ENCODE peak calls at places on chromosome 21, in ten cellular contexts. F, H, Y, S, N, I, C, W, O and G are unnamed samples.

GRCh38 chr21:45843426-45843825 is 138.1 kb upstream of the COL6A1 start:
- DNase-seq in H (no peak), F (no peak), S (no peak), C (no peak), W (no peak), Y (no peak), N (no peak), I (no peak), O (no peak), G (no peak)

GRCh38 chr21:41526478-41527087 is 18.6 kb upstream of the TMPRSS2 start:
- DNase-seq in O (peak; percentile 75), H (no peak), F (no peak), C (no peak), Y (no peak), I (no peak), N (no peak), S (no peak), W (no peak), G (no peak)

GRCh38 chr21:44431300-44431699 is 24.0 kb upstream of the LRRC3 start:
- DNase-seq in S (no peak), W (no peak), O (no peak), F (no peak), I (no peak), H (no peak), Y (no peak), C (no peak), N (no peak), G (no peak)

GRCh38 chr21:42403611-42404231 is at the start of gene UBASH3A:
- DNase-seq in N (no peak), W (no peak), O (no peak), C (no peak), Y (no peak), S (no peak), H (no peak), I (no peak), F (no peak), G (no peak)

GRCh38 chr21:44931137-44931500 is 8.7 kb upstream of the SLX9 start:
- DNase-seq in W (no peak), N (no peak), I (peak; percentile 57), Y (peak; percentile 86), F (no peak), H (no peak), C (no peak), O (no peak), S (no peak), G (no peak)

GRCh38 chr21:9737871-9738520 is 783.4 kb upstream of the TPTE start:
- DNase-seq in H (no peak), Y (no peak), S (no peak), F (no peak), I (no peak), C (no peak), O (no peak), W (no peak), N (no peak), G (no peak)

GRCh38 chr21:31299291-31300147 is 44.5 kb downstream of the TIAM1 start:
- DNase-seq in F (no peak), W (no peak), H (no peak), N (peak; percentile 54), O (no peak), C (no peak), S (no peak), I (no peak), Y (peak; percentile 20), G (no peak)

GRCh38 chr21:18840239-18840638 is 436.7 kb upstream of the TMPRSS15 start:
- DNase-seq in Y (peak; percentile 19), O (no peak), I (peak; percentile 76), F (no peak), H (no peak), C (no peak), W (no peak), S (no peak), N (no peak), G (peak; percentile 0)

GRCh38 chr21:34364921-34365320 is 1.1 kb downstream of the KCNE2 start:
- DNase-seq in Y (no peak), W (no peak), I (no peak), S (no peak), F (no peak), C (no peak), O (no peak), H (no peak), N (no peak), G (no peak)

GRCh38 chr21:38869946-38870345 is 64.2 kb downstream of the ETS2 start:
- DNase-seq in Y (no peak), W (no peak), N (no peak), S (no peak), C (no peak), I (no peak), F (no peak), H (no peak), O (no peak), G (no peak)

GRCh38 chr21:23127973-23128372 is 2129.8 kb downstream of the NCAM2 start:
- DNase-seq in Y (no peak), C (no peak), O (no peak), I (peak; percentile 66), F (no peak), W (no peak), S (no peak), N (no peak), H (no peak), G (no peak)

GRCh38 chr21:46046471-46046870 is 51.4 kb upstream of the COL6A2 start:
- DNase-seq in H (no peak), N (no peak), S (no peak), C (no peak), F (no peak), I (no peak), O (no peak), W (no peak), Y (no peak), G (no peak)

GRCh38 chr21:44513389-44514217 is 26.4 kb downstream of the KRTAP10-1 start:
- DNase-seq in S (peak; percentile 14), C (no peak), Y (no peak), N (peak; percentile 90), W (no peak), O (no peak), H (no peak), I (no peak), F (peak; percentile 58), G (no peak)

GRCh38 chr21:30434033-30434631 is 4.1 kb downstream of the KRTAP13-4 start:
- DNase-seq in Y (peak; percentile 52), I (peak; percentile 86), F (peak; percentile 16), S (peak; percentile 21), O (peak; percentile 22), W (peak; percentile 0), N (peak; percentile 0), H (no peak), C (no peak), G (no peak)

GRCh38 chr21:39610705-39611104 is 2.0 kb upstream of the B3GALT5 start:
- DNase-seq in O (peak; percentile 11), I (peak; percentile 88), H (no peak), F (no peak), N (no peak), C (no peak), S (no peak), Y (no peak), W (peak; percentile 7), G (no peak)

GRCh38 chr21:42080788-42081083 is 9.6 kb downstream of the UMODL1 start:
- DNase-seq in Y (no peak), S (no peak), C (no peak), H (no peak), F (no peak), N (no peak), O (no peak), I (no peak), W (peak; percentile 94), G (no peak)